ENCODE peak calls at places on chromosomes 1 and 21, in seven cellular contexts. J is trophoblast cell, R is IMR-90, Q is H9, O is neuronal stem cell, V is H1, B is mesenchymal stem cell. Z is an unnamed sample.

GRCh38 chr1:8197493-8198282 is 120.2 kb upstream of the SLC45A1 start:
- DNase-seq in J (peak; percentile 81), R (peak; percentile 97), Q (no peak), O (no peak), V (no peak), B (peak; percentile 75), Z (peak; percentile 72)

GRCh38 chr1:235989105-235989504 is 75.8 kb downstream of the NID1 start:
- DNase-seq in J (no peak), R (no peak), Q (no peak), O (no peak), V (no peak), B (no peak), Z (no peak)

GRCh38 chr1:29524285-29525065 is 288.2 kb downstream of the PTPRU start:
- DNase-seq in J (no peak), R (no peak), Q (peak; percentile 19), O (no peak), V (no peak), B (no peak), Z (no peak)

GRCh38 chr1:186838380-186839076 is 9.8 kb downstream of the PLA2G4A start:
- DNase-seq in J (no peak), R (no peak), Q (no peak), O (no peak), V (no peak), B (no peak), Z (no peak)

GRCh38 chr1:901108-901859 is 22.4 kb upstream of the SAMD11 start:
- DNase-seq in J (no peak), R (no peak), Q (no peak), O (no peak), V (no peak), B (no peak), Z (no peak)

GRCh38 chr1:40153073-40153770 is 8.0 kb upstream of the RLF start:
- DNase-seq in J (peak; percentile 70), R (peak; percentile 77), Q (no peak), O (peak; percentile 31), V (no peak), B (peak; percentile 73), Z (peak; percentile 76)

GRCh38 chr1:8903410-8903809 is 24.9 kb upstream of the ENO1 start:
- DNase-seq in J (no peak), R (no peak), Q (no peak), O (no peak), V (no peak), B (peak; percentile 40), Z (no peak)

GRCh38 chr1:154624756-154625643 is 17.0 kb upstream of the ADAR start:
- DNase-seq in J (no peak), R (peak; percentile 97), Q (no peak), O (no peak), V (no peak), B (peak; percentile 92), Z (no peak)

GRCh38 chr1:12438349-12438924 is 179.6 kb downstream of the DHRS3 start:
- DNase-seq in J (peak; percentile 23), R (no peak), Q (no peak), O (no peak), V (no peak), B (no peak), Z (no peak)

DNA sequence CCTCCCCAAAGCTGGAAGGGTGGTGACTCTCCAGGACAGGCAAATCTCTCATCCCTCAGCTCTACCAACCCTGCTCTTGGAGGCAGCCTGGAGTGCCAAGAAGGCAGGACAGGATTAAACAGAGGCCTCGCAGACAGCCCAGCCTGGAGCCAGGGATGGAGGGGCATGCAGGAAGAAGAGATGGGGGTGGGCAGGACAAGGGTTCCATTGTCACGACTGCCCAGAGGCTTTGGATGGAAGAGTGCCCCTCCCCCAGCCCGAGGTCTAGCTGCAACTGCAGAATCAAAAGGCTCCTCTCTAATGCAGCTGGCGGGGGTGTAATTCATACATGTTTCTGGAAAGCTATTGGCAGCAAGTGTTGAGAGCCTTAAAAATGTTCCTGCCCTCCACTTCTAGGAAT is 8.9 kb downstream of the RAB7B start:
- DNase-seq in J (no peak), R (no peak), Q (no peak), O (no peak), V (no peak), B (no peak), Z (no peak)
- H2BK120ac ChIP-seq in J (no peak overlapping the region), R (no peak overlapping the region), Q (no peak overlapping the region), O (no peak overlapping the region), V (no peak overlapping the region), B (no peak overlapping the region), Z (no peak overlapping the region)

GRCh38 chr1:107414550-107414949 is 273.7 kb downstream of the NTNG1 start:
- DNase-seq in J (no peak), R (no peak), Q (no peak), O (no peak), V (no peak), B (no peak), Z (no peak)

GRCh38 chr1:107419003-107419402 is 278.2 kb downstream of the NTNG1 start:
- DNase-seq in J (no peak), R (no peak), Q (no peak), O (no peak), V (no peak), B (no peak), Z (no peak)

GRCh38 chr1:107415241-107415640 is 274.4 kb downstream of the NTNG1 start:
- DNase-seq in J (peak; percentile 81), R (no peak), Q (no peak), O (no peak), V (no peak), B (no peak), Z (peak; percentile 17)

DNA sequence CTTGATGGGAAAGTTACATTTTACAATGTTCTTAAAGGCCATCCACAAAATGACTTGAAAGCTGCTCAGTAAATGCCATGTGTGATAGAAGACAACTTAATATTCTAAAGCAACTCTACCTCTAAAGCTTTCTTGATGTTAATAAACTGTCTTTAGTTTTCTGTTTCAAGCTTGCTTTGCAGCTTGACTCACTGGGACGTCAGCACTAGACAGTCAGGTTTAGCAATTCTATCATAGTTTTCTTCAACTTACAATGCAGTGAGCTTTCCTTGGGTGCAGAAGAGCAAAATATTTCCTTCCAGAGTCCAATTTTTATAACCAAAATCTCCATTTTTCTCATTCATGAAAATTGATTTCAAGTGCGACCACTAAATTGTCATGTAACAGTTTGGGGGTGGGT is 273.1 kb downstream of the NTNG1 start:
- DNase-seq in J (peak; percentile 6), R (no peak), Q (no peak), O (no peak), V (no peak), B (no peak), Z (no peak)
- H2BK120ac ChIP-seq in J (no peak overlapping the region), R (no peak overlapping the region), Q (no peak overlapping the region), O (no peak overlapping the region), V (no peak overlapping the region), B (no peak overlapping the region), Z (no peak overlapping the region)

GRCh38 chr1:42977653-42978052 is 19.0 kb upstream of the SLC2A1 start:
- DNase-seq in J (no peak), R (no peak), Q (no peak), O (no peak), V (no peak), B (no peak), Z (no peak)
- H2BK120ac ChIP-seq in J (peak overlapping the region; percentile 44), R (peak overlapping the region; percentile 97), Q (no peak overlapping the region), O (no peak overlapping the region), V (no peak overlapping the region), B (no peak overlapping the region), Z (no peak overlapping the region)

GRCh38 chr21:22343303-22343702 is 1345.1 kb downstream of the NCAM2 start:
- DNase-seq in J (no peak), R (no peak), Q (no peak), O (no peak), V (no peak), B (no peak), Z (no peak)
- H2BK120ac ChIP-seq in J (no peak overlapping the region), R (no peak overlapping the region), Q (no peak overlapping the region), O (no peak overlapping the region), V (no peak overlapping the region), B (no peak overlapping the region), Z (no peak overlapping the region)

DNA sequence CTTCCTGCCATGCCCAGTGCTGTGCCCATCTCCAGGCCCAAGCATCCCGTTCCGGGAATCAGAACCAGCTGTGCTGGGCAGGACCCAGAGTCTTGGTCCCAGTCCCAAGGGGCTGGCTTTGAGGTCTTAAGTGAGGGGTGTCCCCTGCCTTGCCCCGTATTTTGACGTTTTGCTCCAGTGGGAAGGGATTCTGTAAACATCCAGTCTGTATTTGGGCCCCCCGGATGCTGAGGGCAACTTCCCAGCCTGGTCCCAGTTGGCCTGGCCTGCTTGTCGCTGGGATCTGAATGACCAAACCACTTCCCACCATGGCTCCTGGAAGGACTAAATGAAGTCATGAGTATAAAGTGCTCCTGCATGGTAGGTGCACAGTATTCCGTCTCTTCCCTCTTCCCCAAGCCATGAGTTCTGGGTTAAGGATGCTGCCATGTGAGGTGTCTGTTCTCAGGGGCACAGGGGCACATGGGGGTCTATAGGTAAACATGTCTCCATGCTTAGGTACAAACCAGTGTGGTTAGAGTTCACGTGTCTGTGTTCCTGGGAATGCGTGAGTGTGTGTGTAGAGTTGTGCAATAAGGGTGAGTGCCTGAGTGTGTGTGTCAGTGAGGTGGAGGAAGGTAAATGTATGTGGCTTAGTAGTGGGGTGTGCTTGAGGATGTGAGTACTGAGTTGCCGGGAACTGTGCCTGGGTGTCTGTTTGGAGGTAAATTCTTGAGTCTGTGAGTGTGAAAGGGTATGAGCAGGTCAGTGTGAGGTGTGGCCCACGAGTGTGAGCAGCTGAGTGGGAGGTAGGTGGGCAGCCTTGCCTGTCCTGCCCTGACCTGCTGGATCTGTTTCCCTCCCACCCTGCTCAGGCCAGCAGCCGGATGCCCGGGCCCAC is 1.5 kb downstream of the B4GALT2 start:
- DNase-seq in J (peak; percentile 48), R (peak; percentile 56), Q (no peak), O (no peak), V (no peak), B (peak; percentile 50), Z (no peak)
- H2BK120ac ChIP-seq in J (peak overlapping the region; percentile 4), R (peak overlapping the region; percentile 20), Q (no peak overlapping the region), O (peak overlapping the region; percentile 33), V (no peak overlapping the region), B (no peak overlapping the region), Z (no peak overlapping the region)

GRCh38 chr1:60251426-60251825 is 177.9 kb upstream of the C1orf87 start:
- DNase-seq in J (no peak), R (no peak), Q (no peak), O (no peak), V (no peak), B (no peak), Z (no peak)

GRCh38 chr1:60255565-60255964 is 182.0 kb upstream of the C1orf87 start:
- DNase-seq in J (no peak), R (peak; percentile 1), Q (no peak), O (no peak), V (no peak), B (no peak), Z (no peak)
- H2BK120ac ChIP-seq in J (no peak overlapping the region), R (no peak overlapping the region), Q (no peak overlapping the region), O (no peak overlapping the region), V (no peak overlapping the region), B (no peak overlapping the region), Z (no peak overlapping the region)

GRCh38 chr1:176943783-176944182 is 220.7 kb downstream of the ASTN1 start:
- DNase-seq in J (no peak), R (no peak), Q (no peak), O (no peak), V (no peak), B (no peak), Z (no peak)

GRCh38 chr1:176942346-176942745 is 222.2 kb downstream of the ASTN1 start:
- DNase-seq in J (no peak), R (no peak), Q (no peak), O (no peak), V (no peak), B (no peak), Z (peak; percentile 78)

GRCh38 chr1:176944606-176945005 is 219.9 kb downstream of the ASTN1 start:
- DNase-seq in J (no peak), R (no peak), Q (no peak), O (no peak), V (no peak), B (no peak), Z (no peak)

GRCh38 chr1:176938375-176938774 is 226.1 kb downstream of the ASTN1 start:
- DNase-seq in J (no peak), R (no peak), Q (no peak), O (no peak), V (no peak), B (no peak), Z (no peak)

GRCh38 chr1:176939993-176940392 is 224.5 kb downstream of the ASTN1 start:
- DNase-seq in J (no peak), R (no peak), Q (no peak), O (no peak), V (no peak), B (no peak), Z (no peak)
- H2BK120ac ChIP-seq in J (no peak overlapping the region), R (no peak overlapping the region), Q (no peak overlapping the region), O (no peak overlapping the region), V (no peak overlapping the region), B (no peak overlapping the region), Z (no peak overlapping the region)